ENCODE peak calls at places on chromosomes 16 and 17, in five cellular contexts. J, I, S, U and X are unnamed samples.

GRCh38 chr17:73261952-73262675 is 434 bp upstream of the CPSF4L start:
- DNase-seq in S (no peak), U (no peak), I (no peak), J (no peak), X (peak; percentile 47)

GRCh38 chr17:43636446-43636845 is 25.3 kb downstream of the MEOX1 start:
- DNase-seq in J (no peak), U (no peak), I (no peak), S (no peak), X (no peak)

GRCh38 chr16:8346291-8346690 is 244.0 kb downstream of the TMEM114 start:
- DNase-seq in I (no peak), U (peak; percentile 0), J (no peak), S (no peak), X (no peak)

GRCh38 chr16:24834459-24835335 is 11.1 kb upstream of the SLC5A11 start:
- DNase-seq in U (peak; percentile 59), S (no peak), J (peak; percentile 42), I (peak; percentile 71), X (peak; percentile 56)

GRCh38 chr17:37239690-37240344 is 136.0 kb upstream of the C17orf78 start:
- DNase-seq in S (no peak), J (peak; percentile 54), U (peak; percentile 62), I (peak; percentile 38), X (peak; percentile 55)

GRCh38 chr17:77801545-77802332 is 156.8 kb upstream of the TNRC6C start:
- DNase-seq in I (no peak), U (no peak), J (no peak), S (no peak), X (no peak)

GRCh38 chr17:82056729-82057621 is 5.3 kb downstream of the GPS1 start:
- DNase-seq in J (no peak), I (no peak), U (no peak), S (no peak), X (no peak)

GRCh38 chr17:81009124-81009523 is 17.5 kb downstream of the CHMP6 start:
- DNase-seq in S (no peak), U (no peak), J (no peak), I (no peak), X (no peak)

GRCh38 chr17:4806770-4807533 is at the start of gene PLD2:
- DNase-seq in I (peak; percentile 98), J (peak; percentile 83), U (peak; percentile 70), S (peak; percentile 93), X (peak; percentile 88)

GRCh38 chr17:48601528-48602430 is 3.0 kb downstream of the HOXB6 start:
- DNase-seq in I (peak; percentile 54), S (no peak), J (no peak), U (no peak), X (no peak)

GRCh38 chr16:78105517-78105916 is 6.1 kb downstream of the WWOX start:
- DNase-seq in S (peak; percentile 44), J (peak; percentile 22), U (no peak), I (no peak), X (peak; percentile 68)

GRCh38 chr16:14146445-14146844 is 75.3 kb downstream of the MRTFB start:
- DNase-seq in I (no peak), U (peak; percentile 6), S (no peak), J (no peak), X (no peak)

GRCh38 chr17:83116783-83117555 is 37.6 kb downstream of the METRNL start:
- DNase-seq in U (no peak), J (no peak), S (peak; percentile 33), I (no peak), X (no peak)

GRCh38 chr17:7328840-7329359 is at the start of gene NEURL4:
- DNase-seq in U (no peak), S (no peak), I (no peak), J (peak; percentile 59), X (peak; percentile 43)

GRCh38 chr17:27315322-27315721 is 21.4 kb downstream of the WSB1 start:
- DNase-seq in S (peak; percentile 90), U (peak; percentile 89), J (no peak), I (no peak), X (peak; percentile 53)

GRCh38 chr16:23907457-23907902 is 71.7 kb downstream of the PRKCB start:
- DNase-seq in S (no peak), U (no peak), J (no peak), I (no peak), X (no peak)

GRCh38 chr16:31455601-31456314 is 3.5 kb upstream of the ARMC5 start:
- DNase-seq in J (no peak), U (no peak), I (no peak), S (no peak), X (peak; percentile 32)

GRCh38 chr16:30896203-30896889 is at the start of gene CTF1:
- DNase-seq in U (peak; percentile 80), I (no peak), S (peak; percentile 86), J (peak; percentile 90), X (peak; percentile 76)

GRCh38 chr16:24729243-24729966 is at the start of gene TNRC6A:
- DNase-seq in I (peak; percentile 90), U (peak; percentile 89), S (peak; percentile 94), J (peak; percentile 93), X (peak; percentile 84)

DNA sequence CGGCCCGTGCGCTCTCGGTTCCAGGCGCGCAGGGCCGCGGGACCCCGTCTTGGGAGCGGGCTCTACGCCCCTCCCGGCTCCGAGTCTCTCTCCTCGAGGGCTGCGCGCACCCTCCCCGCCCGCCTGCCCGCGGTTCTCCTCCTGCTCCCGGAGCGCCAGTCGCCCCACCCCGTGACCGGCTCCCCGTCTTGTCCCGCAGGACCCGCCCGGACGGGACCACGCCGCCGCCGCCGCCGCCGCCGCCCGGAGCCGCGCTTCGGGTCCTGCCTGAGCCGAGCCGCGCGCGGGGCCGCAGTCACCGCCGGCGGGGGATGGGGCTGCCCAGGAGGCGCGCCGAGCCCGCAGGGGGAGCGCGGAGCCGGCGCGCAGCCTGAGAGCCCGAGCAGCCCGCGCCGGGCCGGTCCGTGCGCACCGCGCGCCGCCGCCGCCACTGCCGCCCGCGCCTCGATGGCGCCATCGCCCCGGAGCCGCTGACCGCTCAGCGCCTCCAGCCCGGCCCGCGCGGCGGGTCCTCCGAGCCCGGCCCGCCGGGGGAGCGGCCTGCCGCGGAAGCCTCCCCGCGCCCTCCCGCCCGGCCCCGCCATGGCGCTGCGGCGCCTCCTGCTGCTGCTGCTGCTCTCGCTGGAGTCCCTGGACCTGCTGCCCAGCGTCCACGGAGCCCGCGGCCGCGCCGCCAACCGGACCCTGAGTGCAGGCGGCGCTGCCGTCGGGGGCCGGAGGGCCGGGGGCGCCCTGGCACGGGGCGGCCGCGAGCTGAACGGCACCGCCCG is at the start of gene SHISA6:
- DNase-seq in U (no peak), I (no peak), S (no peak), J (no peak), X (no peak)
- H3K4me3 ChIP-seq in U (no peak within 1 kb of the TSS), I (no peak within 1 kb of the TSS), S (peak within 1 kb of the TSS; percentile 22), J (peak within 1 kb of the TSS; percentile 29), X (no peak within 1 kb of the TSS)

GRCh38 chr17:51435171-51435552 is 174.8 kb downstream of the UTP18 start:
- DNase-seq in U (no peak), I (no peak), S (no peak), J (no peak), X (no peak)
- H3K4me3 ChIP-seq in U (no peak overlapping the region), I (no peak overlapping the region), S (no peak overlapping the region), J (no peak overlapping the region), X (no peak overlapping the region)

DNA sequence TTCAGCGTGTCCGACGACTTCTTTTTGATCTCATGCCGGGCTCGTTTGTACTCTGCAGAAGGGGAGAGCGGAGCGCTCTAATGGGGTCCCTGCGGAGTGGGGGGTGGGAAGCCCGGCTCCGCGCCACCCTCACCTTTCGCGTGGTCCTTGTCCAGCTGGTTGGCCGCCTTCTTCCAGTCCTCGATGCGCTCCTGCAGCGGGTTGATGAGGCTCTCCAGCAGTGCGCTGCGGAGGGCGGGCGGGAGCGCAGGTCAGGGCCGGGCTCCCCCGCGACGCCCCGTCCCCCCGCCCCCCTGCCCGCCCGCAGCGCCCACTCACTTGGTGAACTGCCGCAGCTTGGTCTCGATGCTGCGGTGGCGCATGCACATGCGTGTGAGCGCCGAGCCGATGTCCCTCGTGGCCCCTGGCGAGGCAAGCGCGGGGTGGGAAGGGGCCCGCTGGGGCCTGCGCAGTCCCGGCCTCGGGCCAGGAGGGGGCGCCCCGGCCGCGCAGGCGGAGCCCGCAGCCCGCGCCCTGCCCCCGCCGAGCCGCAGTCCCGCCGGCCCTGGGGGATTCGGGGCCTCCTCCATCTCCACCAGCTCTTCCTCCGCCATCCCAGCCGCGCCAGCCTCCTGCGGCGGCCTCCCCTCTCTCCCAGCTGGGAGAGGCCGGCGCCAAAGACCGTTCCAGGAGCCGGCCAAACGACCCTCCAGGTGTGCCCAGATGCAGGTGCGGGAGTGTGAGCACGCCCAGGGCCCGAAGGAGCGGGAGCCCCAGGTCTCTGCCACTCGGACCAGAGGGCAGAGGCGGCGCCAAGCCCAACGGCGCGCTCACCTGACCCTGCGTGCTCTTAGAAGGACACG is 6.0 kb downstream of the MTSS2 start:
- DNase-seq in S (peak; percentile 52), I (peak; percentile 54), J (no peak), U (no peak), X (no peak)
- H3K4me3 ChIP-seq in S (no peak overlapping the region), I (no peak overlapping the region), J (no peak overlapping the region), U (no peak overlapping the region), X (no peak overlapping the region)

DNA sequence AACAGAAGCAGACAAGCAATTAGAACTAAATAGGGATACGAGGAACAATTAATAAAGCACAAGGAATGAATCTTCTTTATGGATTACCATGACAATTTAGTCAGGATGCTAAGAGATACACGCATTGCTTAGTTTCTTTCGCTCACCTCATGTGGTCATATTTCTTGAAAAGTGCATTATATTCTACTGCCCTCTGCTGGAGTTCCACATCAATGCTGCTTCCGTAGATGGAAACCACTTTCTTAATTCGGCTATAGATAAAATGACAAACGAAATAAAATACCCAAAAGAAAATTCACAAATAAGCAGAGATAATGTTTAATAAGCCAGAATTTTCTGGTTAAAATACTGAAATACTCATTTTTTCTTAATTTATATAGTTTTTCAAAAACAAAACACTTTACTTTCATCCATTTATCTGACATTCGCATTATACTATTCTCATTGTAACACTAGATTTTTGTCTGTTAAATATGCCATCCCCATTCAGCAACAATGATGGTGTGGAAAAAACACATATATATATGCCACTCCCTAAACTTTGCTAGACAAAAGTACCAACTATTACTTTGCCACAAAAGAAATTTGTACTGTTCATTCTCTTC is 22.0 kb upstream of the PHLPP2 start:
- DNase-seq in S (no peak), I (peak; percentile 53), U (peak; percentile 64), J (peak; percentile 49), X (peak; percentile 49)
- H3K4me3 ChIP-seq in S (no peak overlapping the region), I (no peak overlapping the region), U (no peak overlapping the region), J (no peak overlapping the region), X (no peak overlapping the region)